ENCODE peak calls at places on chromosomes 13 and 19, in seven cellular contexts. P is pancreas, I is left ventricle myocardium inferior, G is DND-41, B is neuronal stem cell, L is ascending aorta, M is Peyer's patch. X is an unnamed sample.

GRCh38 chr13:53001444-53001843 is 27.2 kb upstream of the OLFM4 start:
- DNase-seq in G (no peak), I (no peak), M (no peak), P (no peak), B (no peak), L (no peak), X (no peak)

GRCh38 chr19:34323433-34324204 is 41.4 kb upstream of the GPI start:
- DNase-seq in P (no peak), L (no peak), I (no peak), G (no peak), M (peak; percentile 39), B (no peak), X (no peak)

GRCh38 chr19:41501854-41502253 is 58.9 kb downstream of the ERICH4 start:
- DNase-seq in G (no peak), P (no peak), B (no peak), M (no peak), L (no peak), I (no peak), X (no peak)

GRCh38 chr13:38417727-38418126 is 68.1 kb downstream of the UFM1 start:
- DNase-seq in G (no peak), P (no peak), M (no peak), B (no peak), L (no peak), I (no peak), X (no peak)

GRCh38 chr13:99446242-99446641 is 55.0 kb upstream of the TM9SF2 start:
- DNase-seq in P (no peak), M (no peak), I (no peak), L (no peak), B (no peak), G (no peak), X (no peak)

GRCh38 chr19:55383789-55384575 is at the start of gene TMEM238:
- DNase-seq in G (peak; percentile 66), B (peak; percentile 64), M (peak; percentile 81), P (peak; percentile 70), I (peak; percentile 46), L (peak; percentile 78), X (peak; percentile 77)

GRCh38 chr19:18543814-18544475 is 572 bp upstream of the FKBP8 start:
- DNase-seq in B (peak; percentile 30), L (peak; percentile 81), G (peak; percentile 64), I (no peak), M (peak; percentile 91), P (peak; percentile 52), X (peak; percentile 94)

GRCh38 chr13:113561417-113562084 is 23.0 kb upstream of the TFDP1 start:
- DNase-seq in M (no peak), I (no peak), B (no peak), P (no peak), G (no peak), L (peak; percentile 58), X (no peak)

GRCh38 chr19:7418575-7418974 is 69.8 kb downstream of the ARHGEF18 start:
- DNase-seq in B (no peak), P (no peak), L (no peak), M (no peak), G (no peak), I (no peak), X (no peak)

GRCh38 chr13:61350351-61350750 is 65.3 kb downstream of the PCDH20 start:
- DNase-seq in B (no peak), I (no peak), P (no peak), G (no peak), L (no peak), M (no peak), X (no peak)

GRCh38 chr13:104143760-104144406 is 1077.7 kb upstream of the SLC10A2 start:
- DNase-seq in M (no peak), I (no peak), L (no peak), B (no peak), G (no peak), P (no peak), X (no peak)

GRCh38 chr19:33796164-33797100 is at the start of gene KCTD15:
- DNase-seq in B (peak; percentile 61), L (no peak), M (no peak), P (peak; percentile 48), I (peak; percentile 48), G (no peak), X (no peak)

GRCh38 chr13:23570099-23570926 is at the start of gene TNFRSF19:
- DNase-seq in M (no peak), P (no peak), B (no peak), I (peak; percentile 45), L (no peak), G (no peak), X (peak; percentile 4)

GRCh38 chr13:29936051-29936813 is 85.8 kb upstream of the UBL3 start:
- DNase-seq in M (no peak), B (no peak), G (no peak), I (no peak), L (no peak), P (no peak), X (peak; percentile 64)

GRCh38 chr13:110463876-110464510 is 97.5 kb downstream of the RAB20 start:
- DNase-seq in I (no peak), P (no peak), B (no peak), M (no peak), G (no peak), L (no peak), X (no peak)

GRCh38 chr13:48573213-48573612 is 40.3 kb upstream of the RCBTB2 start:
- DNase-seq in G (no peak), I (no peak), B (no peak), M (no peak), P (no peak), L (no peak), X (no peak)

GRCh38 chr19:21498651-21499050 is 6.8 kb upstream of the ZNF429 start:
- DNase-seq in L (no peak), I (no peak), P (no peak), B (no peak), M (no peak), G (no peak), X (no peak)

GRCh38 chr19:21491161-21491560 is 14.2 kb upstream of the ZNF429 start:
- DNase-seq in B (no peak), P (no peak), I (no peak), G (no peak), L (no peak), M (no peak), X (no peak)

GRCh38 chr19:21496876-21497275 is 8.5 kb upstream of the ZNF429 start:
- DNase-seq in L (no peak), I (no peak), G (no peak), P (no peak), M (no peak), B (no peak), X (no peak)

GRCh38 chr19:21487969-21488368 is 17.4 kb upstream of the ZNF429 start:
- DNase-seq in P (no peak), L (no peak), M (no peak), B (no peak), I (no peak), G (no peak), X (no peak)

DNA sequence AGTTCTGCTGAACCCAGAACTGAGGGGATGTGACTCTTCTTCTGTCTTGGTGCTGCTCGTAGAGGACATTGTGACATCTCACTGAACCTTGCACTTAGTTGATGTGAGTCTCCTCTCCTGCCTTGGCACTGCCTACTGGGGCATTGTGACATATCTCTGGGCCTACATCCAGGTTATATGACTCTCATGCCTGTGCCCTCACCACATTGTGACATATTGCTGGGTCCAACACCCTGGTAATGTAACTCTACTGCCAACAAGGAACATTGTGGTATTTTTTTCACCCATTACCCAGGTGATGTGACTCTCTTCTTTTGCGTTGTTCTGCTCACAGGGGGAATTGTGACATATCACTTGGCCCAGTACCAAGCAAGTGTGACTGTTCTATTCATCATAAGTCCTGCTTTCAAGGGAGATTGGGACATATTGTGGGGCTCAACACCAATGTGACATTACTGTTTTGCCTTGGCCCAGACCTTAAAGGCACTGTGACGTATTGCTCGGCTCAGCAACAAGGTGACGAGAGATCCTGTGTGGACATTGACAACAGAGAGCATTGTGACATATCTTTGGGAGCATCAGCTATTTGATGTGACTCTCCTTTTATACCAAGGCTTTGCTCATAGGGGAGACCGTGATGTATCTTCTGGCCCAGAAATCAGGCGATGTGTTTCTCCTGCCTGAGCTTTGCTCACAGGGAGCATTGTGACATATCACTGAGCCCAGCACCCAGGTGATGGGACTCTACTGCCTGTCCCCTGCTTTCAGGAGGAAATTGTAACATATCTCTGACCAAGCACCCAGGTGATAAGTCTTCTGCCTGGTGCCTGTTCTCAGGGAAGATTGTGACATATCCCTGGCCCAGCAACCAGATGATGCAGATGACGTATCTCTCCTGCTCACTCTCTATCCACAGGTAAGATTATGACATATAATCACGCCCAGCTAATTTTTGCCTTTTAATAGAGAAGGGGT is 12.2 kb upstream of the ZNF429 start:
- DNase-seq in M (no peak), L (no peak), P (no peak), I (no peak), G (no peak), B (no peak), X (no peak)
- H3K27ac ChIP-seq in M (no peak overlapping the region), L (no peak overlapping the region), P (no peak overlapping the region), I (no peak overlapping the region), G (no peak overlapping the region), B (no peak overlapping the region), X (no peak overlapping the region)

DNA sequence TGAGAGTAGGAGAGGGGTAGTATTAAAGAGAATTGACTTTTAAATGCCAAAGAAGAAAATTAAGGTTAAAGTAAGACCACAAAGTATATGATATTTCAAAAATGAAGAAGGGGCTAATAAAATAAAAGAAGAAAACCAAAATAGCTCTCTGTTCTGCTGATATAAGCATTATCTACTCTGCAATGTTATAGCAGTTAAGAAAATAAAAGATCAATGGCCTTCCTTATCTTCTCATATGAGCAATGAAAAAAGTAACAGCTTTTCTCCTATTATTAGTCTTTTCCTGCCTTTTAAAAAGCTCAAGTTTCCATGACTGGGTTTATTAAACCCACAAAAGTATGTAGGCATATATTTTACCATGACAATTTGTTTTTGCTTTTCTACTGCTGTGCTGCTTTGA is 126.4 kb downstream of the TBC1D4 start:
- DNase-seq in M (no peak), L (no peak), P (no peak), B (no peak), I (no peak), G (no peak), X (no peak)
- H3K4me1 ChIP-seq in M (no peaks in the 10 kb centered on the region), L (no peaks in the 10 kb centered on the region), P (no peaks in the 10 kb centered on the region), B (no peaks in the 10 kb centered on the region), I (peaks cover 38% of the 10 kb centered on the region), G (no peaks in the 10 kb centered on the region), X (no peaks in the 10 kb centered on the region)

GRCh38 chr19:11944656-11945055 is 19.7 kb downstream of the ZNF700 start:
- DNase-seq in L (no peak), M (no peak), G (no peak), P (no peak), I (no peak), B (no peak), X (no peak)

GRCh38 chr19:11949201-11949600 is 15.6 kb upstream of the ZNF763 start:
- DNase-seq in L (no peak), G (no peak), B (no peak), M (no peak), I (no peak), P (no peak), X (no peak)

GRCh38 chr19:11950312-11950711 is 14.5 kb upstream of the ZNF763 start:
- DNase-seq in M (no peak), L (no peak), I (no peak), P (no peak), G (no peak), B (no peak), X (no peak)

GRCh38 chr19:11942843-11943108 is 17.9 kb downstream of the ZNF700 start:
- DNase-seq in I (no peak), B (no peak), M (no peak), G (no peak), P (no peak), L (no peak), X (no peak)

GRCh38 chr19:11948646-11949045 is 16.2 kb upstream of the ZNF763 start:
- DNase-seq in L (no peak), I (no peak), G (no peak), B (no peak), M (no peak), P (no peak), X (no peak)
- H3K9me3 ChIP-seq in L (peaks cover 96% of the 10 kb centered on the region), I (peaks cover 100% of the 10 kb centered on the region), G (peaks cover 80% of the 10 kb centered on the region), B (peaks cover 100% of the 10 kb centered on the region), M (peaks cover 34% of the 10 kb centered on the region), P (no peaks in the 10 kb centered on the region), X (peaks cover 19% of the 10 kb centered on the region)

GRCh38 chr19:17505218-17505617 is 6.2 kb upstream of the PGLS start:
- DNase-seq in L (no peak), P (no peak), I (no peak), M (no peak), G (no peak), B (no peak), X (no peak)
- H3K27ac ChIP-seq in L (no peak overlapping the region), P (no peak overlapping the region), I (peak overlapping the region; percentile 23), M (no peak overlapping the region), G (no peak overlapping the region), B (no peak overlapping the region), X (peak overlapping the region; percentile 50)